ENCODE peak calls at places on chromosomes 12 and 14, in four cellular contexts. N is neural progenitor cell, O is Karpas-422, B is K562. H is an unnamed sample.

GRCh38 chr12:132356686-132357622 is 27.6 kb upstream of the GALNT9 start:
- DNase-seq in N (no peak), O (no peak), B (peak; percentile 23), H (no peak)

GRCh38 chr12:57694459-57695019 is 607 bp downstream of the OS9 start:
- DNase-seq in N (peak; percentile 58), O (no peak), B (peak; percentile 38), H (no peak)

GRCh38 chr12:113149361-113150150 is at the start of gene CFAP73:
- DNase-seq in N (peak; percentile 96), O (no peak), B (peak; percentile 73), H (no peak)

GRCh38 chr14:23245282-23245681 is 7.5 kb downstream of the RNF212B start:
- DNase-seq in N (no peak), O (no peak), B (no peak), H (no peak)

GRCh38 chr14:35533357-35534129 is 421 bp upstream of the INSM2 start:
- DNase-seq in N (peak; percentile 96), O (peak; percentile 97), B (peak; percentile 66), H (no peak)

GRCh38 chr14:50395448-50395847 is 1.2 kb downstream of the CDKL1 start:
- DNase-seq in N (no peak), O (no peak), B (peak; percentile 6), H (no peak)

GRCh38 chr14:102071283-102071998 is 15.4 kb downstream of the HSP90AA1 start:
- DNase-seq in N (no peak), O (peak; percentile 44), B (no peak), H (no peak)

GRCh38 chr14:91410781-91411536 is 6.7 kb downstream of the CCDC88C start:
- DNase-seq in N (no peak), O (no peak), B (no peak), H (no peak)

GRCh38 chr12:49647280-49647679 is 23.9 kb downstream of the PRPF40B start:
- DNase-seq in N (no peak), O (no peak), B (no peak), H (no peak)

GRCh38 chr14:32252030-32252670 is 49.1 kb upstream of the RNU6-8 start:
- DNase-seq in N (peak; percentile 79), O (peak; percentile 92), B (peak; percentile 67), H (no peak)

GRCh38 chr14:37655418-37655817 is 60.0 kb downstream of the TTC6 start:
- DNase-seq in N (no peak), O (no peak), B (peak; percentile 42), H (no peak)

GRCh38 chr12:66129934-66130266 is 650 bp downstream of the LLPH start:
- DNase-seq in N (no peak), O (no peak), B (peak; percentile 10), H (no peak)

GRCh38 chr12:15763336-15763735 is 25.9 kb downstream of the EPS8 start:
- DNase-seq in N (no peak), O (no peak), B (no peak), H (no peak)

GRCh38 chr14:89041245-89041585 is 216.8 kb downstream of the TTC8 start:
- DNase-seq in N (no peak), O (no peak), B (no peak), H (peak; percentile 20)

GRCh38 chr12:13864081-13864673 is 117.2 kb downstream of the GRIN2B start:
- DNase-seq in N (peak; percentile 81), O (peak; percentile 90), B (peak; percentile 62), H (peak; percentile 31)

GRCh38 chr12:43291516-43291915 is 260.5 kb downstream of the ADAMTS20 start:
- DNase-seq in N (no peak), O (no peak), B (no peak), H (no peak)

GRCh38 chr12:98439471-98440164 is 75.8 kb upstream of the TMPO start:
- DNase-seq in N (no peak), O (no peak), B (no peak), H (no peak)

GRCh38 chr12:78002878-78003277 is 172.2 kb downstream of the NAV3 start:
- DNase-seq in N (no peak), O (no peak), B (no peak), H (no peak)

GRCh38 chr12:47818007-47818376 is 1.7 kb downstream of the HDAC7 start:
- DNase-seq in N (no peak), O (no peak), B (no peak), H (no peak)

GRCh38 chr12:116093915-116094314 is 183.6 kb downstream of the MED13L start:
- DNase-seq in N (no peak), O (no peak), B (no peak), H (no peak)

GRCh38 chr12:45763381-45763780 is 33.9 kb downstream of the ARID2 start:
- DNase-seq in N (no peak), O (no peak), B (no peak), H (no peak)

GRCh38 chr14:102525213-102526143 is 15.9 kb upstream of the ANKRD9 start:
- DNase-seq in N (no peak), O (peak; percentile 89), B (peak; percentile 64), H (peak; percentile 29)

GRCh38 chr12:19397534-19397933 is 41.8 kb upstream of the AEBP2 start:
- DNase-seq in N (no peak), O (no peak), B (no peak), H (peak; percentile 70)

GRCh38 chr12:64938179-64938578 is 113.7 kb downstream of the TBC1D30 start:
- DNase-seq in N (no peak), O (no peak), B (no peak), H (no peak)

GRCh38 chr12:116074686-116075085 is 202.8 kb downstream of the MED13L start:
- DNase-seq in N (no peak), O (no peak), B (no peak), H (no peak)

GRCh38 chr12:127457726-127458125 is 809.2 kb upstream of the TMEM132C start:
- DNase-seq in N (no peak), O (no peak), B (no peak), H (no peak)

GRCh38 chr12:6069452-6070093 is 54.9 kb downstream of the VWF start:
- DNase-seq in N (no peak), O (no peak), B (peak; percentile 28), H (no peak)

GRCh38 chr14:58639842-58640484 is 2.2 kb downstream of the DACT1 start:
- DNase-seq in N (peak; percentile 68), O (peak; percentile 57), B (peak; percentile 17), H (no peak)

GRCh38 chr12:132597333-132598283 is 12.8 kb downstream of the LRCOL1 start:
- DNase-seq in N (peak; percentile 76), O (peak; percentile 86), B (peak; percentile 62), H (no peak)

GRCh38 chr12:180445-180844 is 33.5 kb downstream of the SLC6A12 start:
- DNase-seq in N (no peak), O (no peak), B (peak; percentile 33), H (no peak)

GRCh38 chr14:73452341-73453191 is 5.8 kb downstream of the NUMB start:
- DNase-seq in N (no peak), O (no peak), B (peak; percentile 50), H (no peak)

GRCh38 chr14:28879571-28879970 is 113.0 kb downstream of the FOXG1 start:
- DNase-seq in N (peak; percentile 39), O (no peak), B (no peak), H (no peak)

GRCh38 chr12:76064904-76065303 is 19.6 kb downstream of the NAP1L1 start:
- DNase-seq in N (no peak), O (no peak), B (no peak), H (no peak)

GRCh38 chr14:87628129-87628528 is 364.9 kb downstream of the GALC start:
- DNase-seq in N (peak; percentile 90), O (no peak), B (no peak), H (no peak)

GRCh38 chr12:20852649-20853048 is 42.1 kb downstream of the SLCO1B3 start:
- DNase-seq in N (no peak), O (no peak), B (no peak), H (no peak)

GRCh38 chr14:104592785-104593184 is 11.8 kb downstream of the TMEM179 start:
- DNase-seq in N (no peak), O (no peak), B (no peak), H (no peak)

GRCh38 chr14:104594310-104595046 is 10.1 kb downstream of the TMEM179 start:
- DNase-seq in N (no peak), O (no peak), B (no peak), H (no peak)

GRCh38 chr14:104592292-104592672 is 12.3 kb downstream of the TMEM179 start:
- DNase-seq in N (no peak), O (no peak), B (no peak), H (no peak)

GRCh38 chr14:104593241-104593701 is 11.3 kb downstream of the TMEM179 start:
- DNase-seq in N (no peak), O (peak; percentile 52), B (no peak), H (no peak)

DNA sequence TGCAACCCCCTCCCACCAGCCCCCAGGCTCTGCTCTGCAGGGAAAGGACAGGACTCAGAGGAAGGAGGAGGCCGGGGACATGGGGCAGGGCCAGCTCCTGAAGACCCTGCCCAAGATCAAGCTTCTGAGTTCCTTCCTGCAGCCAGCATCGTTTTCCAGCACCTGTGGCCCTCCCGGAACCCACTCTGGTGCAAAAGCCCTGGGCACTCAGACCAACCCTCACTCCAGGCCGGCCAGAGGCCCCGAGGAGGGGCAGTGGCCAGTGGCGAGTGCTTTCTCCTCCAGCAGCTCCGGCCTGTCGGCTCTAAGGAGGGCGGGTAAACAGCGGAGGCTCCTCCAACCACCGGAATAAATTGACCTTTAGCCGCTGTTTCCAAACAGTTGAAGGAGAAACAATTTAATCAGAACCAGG is 10.9 kb downstream of the TMEM179 start:
- DNase-seq in N (no peak), O (no peak), B (no peak), H (no peak)
- H3K27ac ChIP-seq in N (no peak overlapping the region), O (no peak overlapping the region), B (no peak overlapping the region), H (no peak overlapping the region)

GRCh38 chr12:124441443-124442190 is 125.8 kb downstream of the NCOR2 start:
- DNase-seq in N (no peak), O (no peak), B (peak; percentile 14), H (no peak)
- H3K27ac ChIP-seq in N (peak overlapping the region; percentile 39), O (no peak overlapping the region), B (no peak overlapping the region), H (peak overlapping the region; percentile 62)

GRCh38 chr14:69014829-69015259 is 35.7 kb upstream of the ACTN1 start:
- DNase-seq in N (no peak), O (no peak), B (no peak), H (no peak)
- H3K27ac ChIP-seq in N (no peak overlapping the region), O (no peak overlapping the region), B (no peak overlapping the region), H (no peak overlapping the region)

DNA sequence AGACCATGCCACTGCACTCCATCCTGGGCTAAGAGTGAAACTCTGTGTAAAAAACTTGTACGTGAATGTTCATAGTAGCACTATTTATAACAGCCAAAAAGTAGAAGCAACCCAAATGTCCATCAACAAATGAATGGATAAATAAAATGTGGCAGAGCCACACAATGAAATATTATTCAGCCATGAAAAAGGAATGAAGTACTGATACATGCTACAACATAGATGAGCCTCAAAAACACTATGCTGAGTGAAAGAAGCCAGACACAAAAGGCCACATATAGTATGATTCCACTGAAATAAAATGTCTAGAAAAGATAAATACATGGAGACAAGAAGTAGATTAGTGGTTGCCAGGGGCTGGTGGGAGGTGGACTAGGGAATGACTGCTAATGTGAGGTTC is 72.8 kb downstream of the KSR2 start:
- DNase-seq in N (no peak), O (no peak), B (no peak), H (no peak)
- H3K27ac ChIP-seq in N (no peak overlapping the region), O (no peak overlapping the region), B (no peak overlapping the region), H (no peak overlapping the region)